ENCODE peak calls at places on chromosome 14, in six cellular contexts. One of them, this sample, is unnamed.
A peak's percentile ranks its signal among the peaks of the same experiment; 100 is the strongest.

GRCh38 chr14:92497391-92497790 is 16.2 kb upstream of the RIN3 start:
- DNase-seq in GM12878: no peak
- DNase-seq in occipital lobe: no peak
- DNase-seq in LHCN-M2: no peak
- DNase-seq in HFFc6: no peak
- DNase-seq in pancreas: no peak
- DNase-seq in this sample: no peak

GRCh38 chr14:25250516-25250915 is 200.6 kb upstream of the STXBP6 start:
- DNase-seq in HFFc6: no peak
- DNase-seq in pancreas: no peak
- DNase-seq in occipital lobe: no peak
- DNase-seq in LHCN-M2: no peak
- DNase-seq in GM12878: no peak
- DNase-seq in this sample: peak; percentile 64

GRCh38 chr14:26707234-26707633 is 109.4 kb upstream of the NOVA1 start:
- DNase-seq in occipital lobe: no peak
- DNase-seq in HFFc6: no peak
- DNase-seq in LHCN-M2: no peak
- DNase-seq in pancreas: no peak
- DNase-seq in GM12878: no peak
- DNase-seq in this sample: no peak

GRCh38 chr14:95098984-95099599 is 58.2 kb downstream of the DICER1 start:
- DNase-seq in pancreas: peak; percentile 42
- DNase-seq in HFFc6: peak; percentile 7
- DNase-seq in occipital lobe: no peak
- DNase-seq in LHCN-M2: peak; percentile 56
- DNase-seq in GM12878: no peak
- DNase-seq in this sample: peak; percentile 33

GRCh38 chr14:26370118-26370517 is 227.7 kb downstream of the NOVA1 start:
- DNase-seq in LHCN-M2: no peak
- DNase-seq in occipital lobe: no peak
- DNase-seq in HFFc6: no peak
- DNase-seq in pancreas: no peak
- DNase-seq in GM12878: no peak
- DNase-seq in this sample: peak; percentile 21

GRCh38 chr14:81211844-81212243 is 8.9 kb downstream of the GTF2A1 start:
- DNase-seq in LHCN-M2: peak; percentile 29
- DNase-seq in occipital lobe: no peak
- DNase-seq in GM12878: no peak
- DNase-seq in pancreas: peak; percentile 44
- DNase-seq in HFFc6: peak; percentile 30
- DNase-seq in this sample: peak; percentile 32

GRCh38 chr14:42307239-42307825 is 700.7 kb downstream of the LRFN5 start:
- DNase-seq in HFFc6: no peak
- DNase-seq in LHCN-M2: peak; percentile 0
- DNase-seq in pancreas: no peak
- DNase-seq in occipital lobe: no peak
- DNase-seq in GM12878: no peak
- DNase-seq in this sample: no peak

GRCh38 chr14:35495278-35495677 is 38.7 kb upstream of the INSM2 start:
- DNase-seq in HFFc6: no peak
- DNase-seq in GM12878: no peak
- DNase-seq in occipital lobe: no peak
- DNase-seq in LHCN-M2: no peak
- DNase-seq in pancreas: no peak
- DNase-seq in this sample: no peak

GRCh38 chr14:99971929-99972747 is 93.1 kb upstream of the EVL start:
- DNase-seq in HFFc6: no peak
- DNase-seq in occipital lobe: no peak
- DNase-seq in pancreas: peak; percentile 34
- DNase-seq in GM12878: no peak
- DNase-seq in LHCN-M2: peak; percentile 14
- DNase-seq in this sample: peak; percentile 72

GRCh38 chr14:74401504-74402241 is 24.3 kb downstream of the SYNDIG1L start:
- DNase-seq in HFFc6: no peak
- DNase-seq in pancreas: no peak
- DNase-seq in GM12878: peak; percentile 45
- DNase-seq in occipital lobe: no peak
- DNase-seq in LHCN-M2: peak; percentile 12
- DNase-seq in this sample: peak; percentile 28

GRCh38 chr14:100440207-100440631 is 117.1 kb downstream of the SLC25A47 start:
- DNase-seq in LHCN-M2: peak; percentile 54
- DNase-seq in occipital lobe: peak; percentile 68
- DNase-seq in HFFc6: no peak
- DNase-seq in GM12878: no peak
- DNase-seq in pancreas: peak; percentile 84
- DNase-seq in this sample: peak; percentile 91

GRCh38 chr14:85762523-85762922 is 232.6 kb downstream of the FLRT2 start:
- DNase-seq in HFFc6: no peak
- DNase-seq in GM12878: no peak
- DNase-seq in occipital lobe: no peak
- DNase-seq in pancreas: no peak
- DNase-seq in LHCN-M2: no peak
- DNase-seq in this sample: no peak

GRCh38 chr14:90645842-90646443 is 170.3 kb downstream of the TTC7B start:
- DNase-seq in occipital lobe: no peak
- DNase-seq in HFFc6: no peak
- DNase-seq in GM12878: no peak
- DNase-seq in LHCN-M2: peak; percentile 98
- DNase-seq in pancreas: no peak
- DNase-seq in this sample: peak; percentile 66

GRCh38 chr14:21536395-21537087 is 10.4 kb upstream of the SALL2 start:
- DNase-seq in HFFc6: no peak
- DNase-seq in GM12878: no peak
- DNase-seq in LHCN-M2: no peak
- DNase-seq in pancreas: no peak
- DNase-seq in occipital lobe: no peak
- DNase-seq in this sample: no peak

GRCh38 chr14:37413050-37413449 is 182.0 kb downstream of the FOXA1 start:
- DNase-seq in HFFc6: no peak
- DNase-seq in pancreas: no peak
- DNase-seq in occipital lobe: no peak
- DNase-seq in LHCN-M2: no peak
- DNase-seq in GM12878: no peak
- DNase-seq in this sample: no peak

GRCh38 chr14:74922752-74923401 is at the start of gene RPS6KL1:
- DNase-seq in LHCN-M2: peak; percentile 56
- DNase-seq in HFFc6: peak; percentile 51
- DNase-seq in pancreas: peak; percentile 80
- DNase-seq in GM12878: no peak
- DNase-seq in occipital lobe: peak; percentile 87
- DNase-seq in this sample: peak; percentile 93

GRCh38 chr14:99754141-99755067 is 38.8 kb upstream of the EML1 start:
- DNase-seq in pancreas: no peak
- DNase-seq in GM12878: no peak
- DNase-seq in LHCN-M2: peak; percentile 90
- DNase-seq in HFFc6: no peak
- DNase-seq in occipital lobe: no peak
- DNase-seq in this sample: no peak

GRCh38 chr14:104178279-104178678 is 39.9 kb downstream of the KIF26A start:
- DNase-seq in LHCN-M2: no peak
- DNase-seq in GM12878: no peak
- DNase-seq in HFFc6: no peak
- DNase-seq in occipital lobe: no peak
- DNase-seq in pancreas: no peak
- DNase-seq in this sample: no peak

GRCh38 chr14:102998393-102998792 is 59.0 kb downstream of the CDC42BPB start:
- DNase-seq in LHCN-M2: no peak
- DNase-seq in GM12878: no peak
- DNase-seq in pancreas: no peak
- DNase-seq in HFFc6: no peak
- DNase-seq in occipital lobe: no peak
- DNase-seq in this sample: no peak

GRCh38 chr14:100376751-100377171 is 53.6 kb downstream of the SLC25A47 start:
- DNase-seq in LHCN-M2: peak; percentile 44
- DNase-seq in HFFc6: peak; percentile 56
- DNase-seq in occipital lobe: no peak
- DNase-seq in pancreas: no peak
- DNase-seq in GM12878: no peak
- DNase-seq in this sample: no peak

GRCh38 chr14:76708771-76709170 is 52.5 kb upstream of the VASH1 start:
- DNase-seq in occipital lobe: no peak
- DNase-seq in pancreas: no peak
- DNase-seq in LHCN-M2: no peak
- DNase-seq in GM12878: no peak
- DNase-seq in HFFc6: no peak
- DNase-seq in this sample: no peak

GRCh38 chr14:99350751-99351150 is 78.8 kb upstream of the BCL11B start:
- DNase-seq in LHCN-M2: peak; percentile 21
- DNase-seq in GM12878: no peak
- DNase-seq in HFFc6: no peak
- DNase-seq in pancreas: no peak
- DNase-seq in occipital lobe: no peak
- DNase-seq in this sample: no peak

GRCh38 chr14:102913341-102914211 is 8.9 kb upstream of the AMN start:
- DNase-seq in pancreas: no peak
- DNase-seq in GM12878: no peak
- DNase-seq in HFFc6: no peak
- DNase-seq in LHCN-M2: no peak
- DNase-seq in occipital lobe: no peak
- DNase-seq in this sample: no peak

GRCh38 chr14:60381909-60382308 is 104.0 kb downstream of the C14orf39 start:
- DNase-seq in GM12878: no peak
- DNase-seq in pancreas: no peak
- DNase-seq in HFFc6: no peak
- DNase-seq in LHCN-M2: no peak
- DNase-seq in occipital lobe: no peak
- DNase-seq in this sample: no peak

GRCh38 chr14:75702107-75702506 is 41.1 kb downstream of the TTLL5 start:
- DNase-seq in occipital lobe: no peak
- DNase-seq in LHCN-M2: no peak
- DNase-seq in GM12878: no peak
- DNase-seq in pancreas: no peak
- DNase-seq in HFFc6: no peak
- DNase-seq in this sample: no peak

GRCh38 chr14:25406818-25407217 is 356.9 kb upstream of the STXBP6 start:
- DNase-seq in occipital lobe: no peak
- DNase-seq in pancreas: no peak
- DNase-seq in HFFc6: peak; percentile 12
- DNase-seq in LHCN-M2: peak; percentile 30
- DNase-seq in GM12878: no peak
- DNase-seq in this sample: no peak

GRCh38 chr14:61750708-61751474 is 11.3 kb upstream of the SNAPC1 start:
- DNase-seq in pancreas: peak; percentile 87
- DNase-seq in LHCN-M2: peak; percentile 70
- DNase-seq in HFFc6: peak; percentile 54
- DNase-seq in GM12878: peak; percentile 83
- DNase-seq in occipital lobe: peak; percentile 54
- DNase-seq in this sample: peak; percentile 84

GRCh38 chr14:22656945-22657711 is 13.0 kb upstream of the OR6J1 start:
- DNase-seq in GM12878: no peak
- DNase-seq in LHCN-M2: no peak
- DNase-seq in occipital lobe: no peak
- DNase-seq in pancreas: no peak
- DNase-seq in HFFc6: no peak
- DNase-seq in this sample: no peak

GRCh38 chr14:51912112-51912786 is 51.8 kb downstream of the GNG2 start:
- DNase-seq in HFFc6: no peak
- DNase-seq in pancreas: no peak
- DNase-seq in GM12878: no peak
- DNase-seq in LHCN-M2: no peak
- DNase-seq in occipital lobe: no peak
- DNase-seq in this sample: no peak

GRCh38 chr14:99728231-99728920 is 44.3 kb downstream of the CYP46A1 start:
- DNase-seq in pancreas: peak; percentile 5
- DNase-seq in LHCN-M2: no peak
- DNase-seq in occipital lobe: no peak
- DNase-seq in HFFc6: no peak
- DNase-seq in GM12878: no peak
- DNase-seq in this sample: no peak

GRCh38 chr14:99548285-99548684 is 55.7 kb downstream of the CCDC85C start:
- DNase-seq in LHCN-M2: no peak
- DNase-seq in GM12878: no peak
- DNase-seq in occipital lobe: no peak
- DNase-seq in HFFc6: no peak
- DNase-seq in pancreas: no peak
- DNase-seq in this sample: peak; percentile 78

GRCh38 chr14:69288956-69289705 is 29.2 kb downstream of the GALNT16 start:
- DNase-seq in occipital lobe: no peak
- DNase-seq in GM12878: no peak
- DNase-seq in LHCN-M2: no peak
- DNase-seq in HFFc6: no peak
- DNase-seq in pancreas: no peak
- DNase-seq in this sample: no peak

GRCh38 chr14:55117816-55118441 is 11.1 kb upstream of the LGALS3 start:
- DNase-seq in HFFc6: no peak
- DNase-seq in occipital lobe: no peak
- DNase-seq in GM12878: no peak
- DNase-seq in pancreas: no peak
- DNase-seq in LHCN-M2: no peak
- DNase-seq in this sample: no peak

GRCh38 chr14:74977164-74977900 is 21.9 kb upstream of the PGF start:
- DNase-seq in GM12878: no peak
- DNase-seq in occipital lobe: no peak
- DNase-seq in pancreas: no peak
- DNase-seq in LHCN-M2: no peak
- DNase-seq in HFFc6: no peak
- DNase-seq in this sample: no peak

GRCh38 chr14:77116194-77116817 is 18.2 kb downstream of the CIPC start:
- DNase-seq in pancreas: no peak
- DNase-seq in LHCN-M2: no peak
- DNase-seq in HFFc6: no peak
- DNase-seq in GM12878: no peak
- DNase-seq in occipital lobe: no peak
- DNase-seq in this sample: no peak

GRCh38 chr14:34463598-34463961 is 1.5 kb upstream of the SPTSSA start:
- DNase-seq in HFFc6: no peak
- DNase-seq in LHCN-M2: no peak
- DNase-seq in GM12878: no peak
- DNase-seq in pancreas: no peak
- DNase-seq in occipital lobe: no peak
- DNase-seq in this sample: no peak

GRCh38 chr14:23640524-23641141 is 4.5 kb downstream of the DHRS2 start:
- DNase-seq in GM12878: no peak
- DNase-seq in HFFc6: peak; percentile 40
- DNase-seq in occipital lobe: no peak
- DNase-seq in pancreas: no peak
- DNase-seq in LHCN-M2: peak; percentile 55
- DNase-seq in this sample: peak; percentile 91

GRCh38 chr14:104732355-104732804 is 8.4 kb downstream of the ADSS1 start:
- DNase-seq in pancreas: no peak
- DNase-seq in GM12878: no peak
- DNase-seq in occipital lobe: no peak
- DNase-seq in LHCN-M2: no peak
- DNase-seq in HFFc6: no peak
- DNase-seq in this sample: no peak

GRCh38 chr14:104421892-104422291 is 157.7 kb upstream of the C14orf180 start:
- DNase-seq in LHCN-M2: no peak
- DNase-seq in occipital lobe: no peak
- DNase-seq in GM12878: no peak
- DNase-seq in HFFc6: no peak
- DNase-seq in pancreas: no peak
- DNase-seq in this sample: no peak

This sample was measured in DMS79 treated with DMSO at 0.1 percent for 48 hours.